ENCODE peak calls at places on chromosomes 7 and 10, in seven cellular contexts. One of them, this sample, is unnamed.
A peak's percentile ranks its signal among the peaks of the same experiment; 100 is the strongest.

GRCh38 chr10:4623757-4624420 is 202.1 kb upstream of the AKR1E2 start:
- DNase-seq in effector memory CD4-positive, alpha-beta T cell: no peak
- DNase-seq in spleen: no peak
- DNase-seq in vagina: no peak
- DNase-seq in DND-41: no peak
- DNase-seq in trophoblast cell: no peak
- DNase-seq in ovary: no peak
- DNase-seq in this sample: no peak

GRCh38 chr7:74475987-74476350 is 22.3 kb downstream of the GTF2IRD1 start:
- DNase-seq in DND-41: no peak
- DNase-seq in trophoblast cell: no peak
- DNase-seq in spleen: no peak
- DNase-seq in vagina: no peak
- DNase-seq in ovary: no peak
- DNase-seq in effector memory CD4-positive, alpha-beta T cell: no peak
- DNase-seq in this sample: no peak

GRCh38 chr7:113307147-113307546 is 188.8 kb upstream of the SMIM30 start:
- DNase-seq in vagina: no peak
- DNase-seq in spleen: no peak
- DNase-seq in trophoblast cell: peak; percentile 13
- DNase-seq in DND-41: no peak
- DNase-seq in ovary: no peak
- DNase-seq in effector memory CD4-positive, alpha-beta T cell: no peak
- DNase-seq in this sample: no peak

GRCh38 chr10:51857326-51857725 is 157.9 kb upstream of the CSTF2T start:
- DNase-seq in vagina: no peak
- DNase-seq in DND-41: no peak
- DNase-seq in ovary: no peak
- DNase-seq in trophoblast cell: no peak
- DNase-seq in spleen: no peak
- DNase-seq in effector memory CD4-positive, alpha-beta T cell: no peak
- DNase-seq in this sample: no peak

GRCh38 chr10:7407368-7408002 is 3.3 kb downstream of the SFMBT2 start:
- DNase-seq in DND-41: no peak
- DNase-seq in spleen: peak; percentile 78
- DNase-seq in ovary: peak; percentile 60
- DNase-seq in effector memory CD4-positive, alpha-beta T cell: no peak
- DNase-seq in vagina: peak; percentile 85
- DNase-seq in trophoblast cell: no peak
- DNase-seq in this sample: no peak

GRCh38 chr7:100016209-100016901 is 959 bp downstream of the ZKSCAN1 start:
- DNase-seq in vagina: no peak
- DNase-seq in spleen: no peak
- DNase-seq in trophoblast cell: no peak
- DNase-seq in DND-41: no peak
- DNase-seq in ovary: peak; percentile 3
- DNase-seq in effector memory CD4-positive, alpha-beta T cell: no peak
- DNase-seq in this sample: no peak

GRCh38 chr7:46197833-46198540 is 276.9 kb upstream of the IGFBP3 start:
- DNase-seq in vagina: no peak
- DNase-seq in DND-41: no peak
- DNase-seq in effector memory CD4-positive, alpha-beta T cell: no peak
- DNase-seq in spleen: no peak
- DNase-seq in ovary: peak; percentile 47
- DNase-seq in trophoblast cell: no peak
- DNase-seq in this sample: no peak

GRCh38 chr10:96613565-96613964 is 26.8 kb upstream of the TM9SF3 start:
- DNase-seq in DND-41: no peak
- DNase-seq in effector memory CD4-positive, alpha-beta T cell: no peak
- DNase-seq in vagina: no peak
- DNase-seq in trophoblast cell: no peak
- DNase-seq in ovary: no peak
- DNase-seq in spleen: no peak
- DNase-seq in this sample: no peak

GRCh38 chr7:151399305-151399601 is 10.6 kb downstream of the WDR86 start:
- DNase-seq in vagina: no peak
- DNase-seq in effector memory CD4-positive, alpha-beta T cell: no peak
- DNase-seq in DND-41: no peak
- DNase-seq in spleen: peak; percentile 36
- DNase-seq in trophoblast cell: no peak
- DNase-seq in ovary: no peak
- DNase-seq in this sample: no peak

GRCh38 chr10:101566333-101567164 is 21.5 kb downstream of the POLL start:
- DNase-seq in spleen: no peak
- DNase-seq in DND-41: no peak
- DNase-seq in trophoblast cell: peak; percentile 10
- DNase-seq in effector memory CD4-positive, alpha-beta T cell: no peak
- DNase-seq in ovary: peak; percentile 38
- DNase-seq in vagina: no peak
- DNase-seq in this sample: no peak

GRCh38 chr7:137946015-137946414 is 55.9 kb downstream of the CREB3L2 start:
- DNase-seq in trophoblast cell: no peak
- DNase-seq in vagina: no peak
- DNase-seq in ovary: no peak
- DNase-seq in effector memory CD4-positive, alpha-beta T cell: no peak
- DNase-seq in spleen: no peak
- DNase-seq in DND-41: no peak
- DNase-seq in this sample: no peak

GRCh38 chr7:556837-557555 is 37.4 kb upstream of the PDGFA start:
- DNase-seq in trophoblast cell: no peak
- DNase-seq in effector memory CD4-positive, alpha-beta T cell: no peak
- DNase-seq in ovary: no peak
- DNase-seq in DND-41: no peak
- DNase-seq in spleen: no peak
- DNase-seq in vagina: no peak
- DNase-seq in this sample: no peak

DNA sequence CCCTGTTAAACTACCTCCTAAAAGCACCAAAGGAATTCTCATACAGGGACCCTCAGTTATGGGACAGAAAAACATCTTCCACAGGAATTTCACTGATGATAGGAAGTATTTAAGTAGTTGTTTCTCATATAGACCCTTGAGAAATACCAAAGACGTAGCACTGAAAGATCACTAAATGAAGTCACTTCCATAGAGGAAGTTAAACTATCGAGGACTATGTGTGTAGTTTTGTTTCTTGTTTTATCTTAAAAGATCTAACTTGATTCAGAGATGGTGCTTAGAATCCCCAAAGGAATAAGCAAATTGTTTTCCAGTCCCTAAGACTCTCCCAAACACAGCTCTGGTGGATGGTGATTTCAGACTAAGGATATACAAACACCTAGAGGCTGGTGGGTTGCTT is 94.8 kb upstream of the AFAP1L2 start:
- DNase-seq in ovary: no peak
- DNase-seq in spleen: no peak
- DNase-seq in effector memory CD4-positive, alpha-beta T cell: no peak
- DNase-seq in trophoblast cell: no peak
- DNase-seq in vagina: no peak
- DNase-seq in DND-41: no peak
- DNase-seq in this sample: no peak
- H3K27ac ChIP-seq in ovary: no peak overlapping the region
- H3K27ac ChIP-seq in spleen: peak overlapping the region; percentile 70
- H3K27ac ChIP-seq in effector memory CD4-positive, alpha-beta T cell: peak overlapping the region; percentile 46
- H3K27ac ChIP-seq in trophoblast cell: no peak overlapping the region
- H3K27ac ChIP-seq in vagina: peak overlapping the region; percentile 43
- H3K27ac ChIP-seq in DND-41: no peak overlapping the region
- H3K27ac ChIP-seq in this sample: no peak overlapping the region

DNA sequence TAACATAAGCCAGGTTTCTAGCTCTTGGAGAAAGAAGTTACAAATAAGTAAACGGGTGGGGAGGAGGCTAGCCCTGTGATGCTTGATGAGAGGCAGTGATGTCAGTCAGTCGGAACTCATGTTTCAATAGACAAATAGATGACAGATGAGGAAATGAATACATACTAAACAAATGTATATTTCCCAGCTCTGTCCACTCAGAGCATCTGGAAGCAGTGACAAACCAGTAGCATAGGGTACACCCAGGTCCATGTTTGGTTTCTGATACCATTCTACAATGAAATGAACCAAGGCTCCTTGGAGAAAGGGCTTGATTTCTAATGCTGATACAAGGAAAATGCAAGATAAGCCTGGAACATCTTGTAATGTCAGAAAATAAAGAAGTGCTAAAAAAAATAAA is 30.6 kb downstream of the PODXL start:
- DNase-seq in effector memory CD4-positive, alpha-beta T cell: no peak
- DNase-seq in DND-41: no peak
- DNase-seq in spleen: no peak
- DNase-seq in ovary: no peak
- DNase-seq in trophoblast cell: no peak
- DNase-seq in vagina: no peak
- DNase-seq in this sample: no peak
- H3K4me3 ChIP-seq in effector memory CD4-positive, alpha-beta T cell: no peak overlapping the region
- H3K4me3 ChIP-seq in DND-41: no peak overlapping the region
- H3K4me3 ChIP-seq in spleen: no peak overlapping the region
- H3K4me3 ChIP-seq in ovary: no peak overlapping the region
- H3K4me3 ChIP-seq in trophoblast cell: no peak overlapping the region
- H3K4me3 ChIP-seq in vagina: no peak overlapping the region
- H3K4me3 ChIP-seq in this sample: no peak overlapping the region

GRCh38 chr10:80463868-80464267 is 9.8 kb downstream of the TSPAN14 start:
- DNase-seq in DND-41: no peak
- DNase-seq in vagina: no peak
- DNase-seq in spleen: no peak
- DNase-seq in trophoblast cell: no peak
- DNase-seq in ovary: peak; percentile 36
- DNase-seq in effector memory CD4-positive, alpha-beta T cell: no peak
- DNase-seq in this sample: peak; percentile 45

GRCh38 chr10:80468002-80468401 is 13.9 kb downstream of the TSPAN14 start:
- DNase-seq in vagina: no peak
- DNase-seq in effector memory CD4-positive, alpha-beta T cell: no peak
- DNase-seq in DND-41: peak; percentile 42
- DNase-seq in spleen: peak; percentile 94
- DNase-seq in trophoblast cell: no peak
- DNase-seq in ovary: peak; percentile 88
- DNase-seq in this sample: peak; percentile 64

GRCh38 chr10:80466724-80467326 is 12.7 kb downstream of the TSPAN14 start:
- DNase-seq in spleen: no peak
- DNase-seq in ovary: no peak
- DNase-seq in DND-41: no peak
- DNase-seq in vagina: no peak
- DNase-seq in trophoblast cell: no peak
- DNase-seq in effector memory CD4-positive, alpha-beta T cell: no peak
- DNase-seq in this sample: no peak

GRCh38 chr10:80464557-80465466 is 10.7 kb downstream of the TSPAN14 start:
- DNase-seq in vagina: no peak
- DNase-seq in ovary: peak; percentile 77
- DNase-seq in trophoblast cell: no peak
- DNase-seq in DND-41: no peak
- DNase-seq in effector memory CD4-positive, alpha-beta T cell: no peak
- DNase-seq in spleen: peak; percentile 80
- DNase-seq in this sample: no peak

GRCh38 chr10:80465839-80466590 is 11.9 kb downstream of the TSPAN14 start:
- DNase-seq in spleen: peak; percentile 49
- DNase-seq in ovary: no peak
- DNase-seq in effector memory CD4-positive, alpha-beta T cell: peak; percentile 43
- DNase-seq in vagina: no peak
- DNase-seq in DND-41: no peak
- DNase-seq in trophoblast cell: no peak
- DNase-seq in this sample: peak; percentile 77
- H3K4me1 ChIP-seq in spleen: peaks cover 100% of the 10 kb centered on the region
- H3K4me1 ChIP-seq in ovary: peaks cover 47% of the 10 kb centered on the region
- H3K4me1 ChIP-seq in effector memory CD4-positive, alpha-beta T cell: peaks cover 91% of the 10 kb centered on the region
- H3K4me1 ChIP-seq in vagina: peaks cover 100% of the 10 kb centered on the region
- H3K4me1 ChIP-seq in DND-41: peaks cover 14% of the 10 kb centered on the region
- H3K4me1 ChIP-seq in trophoblast cell: peaks cover 44% of the 10 kb centered on the region
- H3K4me1 ChIP-seq in this sample: peaks cover 98% of the 10 kb centered on the region

DNA sequence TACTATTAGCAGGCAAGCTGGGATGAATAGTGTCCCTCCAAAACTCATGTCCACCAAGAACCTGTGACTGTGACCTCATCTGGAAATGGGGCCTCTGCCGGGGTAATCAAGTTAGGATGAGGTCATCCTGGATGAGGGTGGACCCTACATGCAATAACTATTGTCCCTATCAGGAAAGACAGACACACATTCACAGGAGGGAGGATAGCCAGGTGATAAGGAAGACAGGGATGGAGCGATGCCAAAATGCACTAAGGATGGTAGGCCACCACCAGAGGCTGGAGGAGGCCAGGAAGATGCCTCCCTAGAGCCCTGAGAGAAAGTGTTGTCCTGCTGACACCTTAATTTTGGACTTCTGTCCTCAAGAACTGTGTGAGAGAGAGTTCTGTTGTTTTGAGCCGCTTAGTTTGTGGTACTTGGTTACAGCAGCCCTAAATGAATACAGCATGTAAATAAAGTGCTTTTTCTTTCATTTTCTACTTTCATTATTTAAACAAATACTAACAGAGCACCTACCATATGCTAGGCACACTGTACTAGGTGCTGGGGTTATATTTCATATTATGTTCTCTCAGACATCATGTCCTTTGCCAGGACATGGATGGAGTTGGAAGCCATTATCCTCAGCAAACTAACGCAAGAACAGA is 111.9 kb downstream of the USP6NL start:
- DNase-seq in DND-41: no peak
- DNase-seq in effector memory CD4-positive, alpha-beta T cell: no peak
- DNase-seq in ovary: no peak
- DNase-seq in vagina: no peak
- DNase-seq in trophoblast cell: no peak
- DNase-seq in spleen: no peak
- DNase-seq in this sample: no peak
- H3K27ac ChIP-seq in DND-41: peak overlapping the region; percentile 20
- H3K27ac ChIP-seq in effector memory CD4-positive, alpha-beta T cell: no peak overlapping the region
- H3K27ac ChIP-seq in ovary: no peak overlapping the region
- H3K27ac ChIP-seq in vagina: no peak overlapping the region
- H3K27ac ChIP-seq in trophoblast cell: no peak overlapping the region
- H3K27ac ChIP-seq in spleen: no peak overlapping the region
- H3K27ac ChIP-seq in this sample: peak overlapping the region; percentile 48

DNA sequence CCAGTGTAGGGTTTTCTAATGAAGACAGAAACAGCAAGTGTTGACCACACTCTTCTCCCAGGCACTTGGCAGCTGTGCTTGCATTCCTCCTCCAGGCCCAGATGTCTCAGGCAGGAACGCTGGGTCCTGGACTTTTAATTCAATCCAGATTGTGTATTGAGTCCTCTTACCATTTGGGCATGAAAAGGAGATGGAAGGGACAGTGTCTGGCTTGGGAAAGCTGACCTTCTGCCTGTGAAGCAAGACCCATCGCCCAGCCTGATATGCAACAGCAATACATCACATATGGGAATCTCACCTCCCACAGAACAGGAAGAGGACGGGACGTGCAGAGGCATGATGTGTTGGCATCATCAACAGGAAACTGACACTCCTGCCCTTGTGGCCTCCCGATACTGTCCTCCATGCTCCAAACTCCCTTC is 174.4 kb upstream of the LYZL2 start:
- DNase-seq in ovary: peak; percentile 70
- DNase-seq in effector memory CD4-positive, alpha-beta T cell: no peak
- DNase-seq in DND-41: no peak
- DNase-seq in spleen: peak; percentile 33
- DNase-seq in vagina: peak; percentile 98
- DNase-seq in trophoblast cell: no peak
- DNase-seq in this sample: no peak
- H3K4me3 ChIP-seq in ovary: no peak overlapping the region
- H3K4me3 ChIP-seq in effector memory CD4-positive, alpha-beta T cell: no peak overlapping the region
- H3K4me3 ChIP-seq in DND-41: no peak overlapping the region
- H3K4me3 ChIP-seq in spleen: no peak overlapping the region
- H3K4me3 ChIP-seq in vagina: no peak overlapping the region
- H3K4me3 ChIP-seq in trophoblast cell: no peak overlapping the region
- H3K4me3 ChIP-seq in this sample: no peak overlapping the region

This sample was measured in CD8-positive, alpha-beta memory T cell.